ENCODE peak calls at places on chromosomes 7 and 10, in four cellular contexts. T, F, P and E are unnamed samples. For H3K4me1 and H3K27me3, the result is how much of the 10 kb centered on the place peaks cover.

GRCh38 chr10:89792187-89792586 is 90.8 kb downstream of the KIF20B start:
- DNase-seq in T (no peak), P (no peak), F (no peak), E (no peak)

GRCh38 chr7:36977878-36978277 is 253.6 kb upstream of the AOAH start:
- DNase-seq in T (no peak), P (no peak), F (no peak), E (no peak)

GRCh38 chr10:61765176-61766087 is 102.7 kb downstream of the CABCOCO1 start:
- DNase-seq in F (no peak), T (no peak), P (peak), E (no peak)

GRCh38 chr7:46850563-46851325 is 731.2 kb downstream of the TNS3 start:
- DNase-seq in P (no peak), T (no peak), F (no peak), E (no peak)

GRCh38 chr10:91604936-91605534 is 27.8 kb downstream of the PPP1R3C start:
- DNase-seq in F (no peak), P (no peak), T (no peak), E (no peak)

GRCh38 chr7:37376386-37376785 is 72.3 kb downstream of the ELMO1 start:
- DNase-seq in P (no peak), F (no peak), T (no peak), E (no peak)

GRCh38 chr7:157488326-157488725 is 151.5 kb downstream of the DNAJB6 start:
- DNase-seq in F (no peak), T (no peak), P (no peak), E (no peak)

GRCh38 chr7:150978136-150978789 is at the start of gene KCNH2:
- DNase-seq in F (no peak), T (no peak), P (peak), E (no peak)

GRCh38 chr10:127402596-127403409 is 146.3 kb upstream of the NPS start:
- DNase-seq in T (no peak), P (no peak), F (no peak), E (no peak)

GRCh38 chr10:78359641-78360091 is 326.0 kb downstream of the RPS24 start:
- DNase-seq in P (no peak), T (no peak), F (no peak), E (no peak)

GRCh38 chr7:121302214-121302745 is 26.5 kb upstream of the WNT16 start:
- DNase-seq in T (no peak), P (no peak), F (no peak), E (no peak)

GRCh38 chr10:17649836-17650235 is 5.9 kb downstream of the STAM start:
- DNase-seq in F (no peak), T (no peak), P (no peak), E (no peak)

GRCh38 chr7:98286093-98286525 is 4.6 kb downstream of the BRI3 start:
- DNase-seq in P (no peak), F (peak), T (peak), E (peak)

GRCh38 chr10:34854147-34854601 is 39.1 kb upstream of the PARD3 start:
- DNase-seq in P (no peak), F (no peak), T (no peak), E (no peak)

GRCh38 chr10:21519981-21520436 is 5.5 kb downstream of the SKIDA1 start:
- DNase-seq in P (no peak), T (no peak), F (no peak), E (no peak)
- H3K4me1 ChIP-seq in P (under half), T (under half), F (under half), E (under half)

DNA sequence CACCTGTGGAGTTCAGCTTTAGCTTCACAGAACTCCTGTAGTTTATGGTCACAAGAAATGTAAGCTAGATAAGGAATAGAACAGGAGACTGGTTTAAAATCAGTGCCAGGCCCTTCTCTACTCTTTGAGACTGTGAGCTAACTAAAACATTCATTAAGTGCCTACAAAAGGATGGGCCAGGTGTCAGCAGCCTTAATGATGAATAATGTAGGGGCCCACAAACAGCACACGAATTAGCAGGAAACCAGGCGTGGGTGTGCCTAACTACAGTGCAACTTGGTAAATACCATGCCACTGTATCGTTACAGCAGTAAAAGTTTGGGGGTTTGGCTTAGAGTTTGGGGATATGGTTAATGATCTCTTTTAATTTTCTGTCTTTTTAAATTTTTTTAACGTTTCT is 6.1 kb upstream of the ABLIM1 start:
- DNase-seq in P (no peak), F (no peak), T (no peak), E (no peak)
- H3K27ac ChIP-seq in P (no peak), F (no peak), T (peak), E (no peak)

GRCh38 chr7:32066441-32066840 is 3.8 kb downstream of the PDE1C start:
- DNase-seq in P (no peak), F (no peak), T (no peak), E (no peak)
- H3K27me3 ChIP-seq in P (under half), F (under half), T (under half), E (under half)

GRCh38 chr7:75889826-75890225 is 11.0 kb downstream of the RHBDD2 start:
- DNase-seq in F (no peak), P (no peak), T (no peak), E (no peak)

GRCh38 chr7:75888464-75889222 is 9.8 kb downstream of the RHBDD2 start:
- DNase-seq in T (peak), F (no peak), P (no peak), E (peak)

GRCh38 chr7:75892634-75893272 is 13.9 kb downstream of the RHBDD2 start:
- DNase-seq in P (no peak), T (no peak), F (no peak), E (peak)

GRCh38 chr7:75889223-75889825 is 10.5 kb downstream of the RHBDD2 start:
- DNase-seq in F (no peak), T (no peak), P (no peak), E (no peak)

GRCh38 chr7:75891815-75892411 is 13.1 kb downstream of the RHBDD2 start:
- DNase-seq in F (no peak), P (no peak), T (no peak), E (no peak)
- H3K4me1 ChIP-seq in F (under half), P (under half), T (under half), E (under half)

GRCh38 chr10:69051303-69051702 is 36.6 kb upstream of the SRGN start:
- DNase-seq in F (no peak), T (peak), P (no peak), E (peak)
- H3K27ac ChIP-seq in F (no peak), T (no peak), P (no peak), E (no peak)

DNA sequence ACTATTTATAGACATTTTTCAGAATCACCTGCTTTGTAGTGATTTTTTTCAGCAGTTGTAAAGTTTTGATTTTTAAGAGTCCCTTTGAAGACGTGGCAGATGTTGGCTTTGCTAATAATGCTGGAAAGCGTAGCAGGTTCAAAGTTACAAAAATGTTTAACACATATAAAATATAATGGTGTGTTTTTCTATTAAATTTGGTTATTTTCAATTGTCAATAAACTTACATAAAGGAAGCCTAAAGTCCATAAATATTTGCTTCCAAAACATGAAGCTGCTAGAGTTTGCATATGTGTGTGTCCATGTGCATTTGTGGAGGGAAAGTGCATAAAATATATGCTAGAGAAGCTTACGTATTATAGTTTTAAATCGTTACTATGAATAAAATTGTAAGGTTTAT is 3.7 kb downstream of the MEOX2 start:
- DNase-seq in T (no peak), F (no peak), P (no peak), E (no peak)
- H3K27me3 ChIP-seq in T (under half), F (under half), P (under half), E (under half)

GRCh38 chr7:32117837-32118236 is 47.6 kb upstream of the PDE1C start:
- DNase-seq in P (no peak), T (no peak), F (no peak), E (no peak)
- H3K4me1 ChIP-seq in P (under half), T (under half), F (under half), E (under half)

GRCh38 chr7:30201161-30201666 is 66.4 kb downstream of the MTURN start:
- DNase-seq in P (no peak), F (no peak), T (no peak), E (no peak)
- H3K27ac ChIP-seq in P (no peak), F (no peak), T (no peak), E (no peak)

GRCh38 chr7:152922318-152923081 is 162.9 kb downstream of the ACTR3B start:
- DNase-seq in F (no peak), T (no peak), P (no peak), E (no peak)
- H3K27me3 ChIP-seq in F (under half), T (under half), P (under half), E (under half)

GRCh38 chr10:4130685-4131084 is 345.7 kb upstream of the KLF6 start:
- DNase-seq in F (no peak), P (peak), T (no peak), E (no peak)
- H3K4me1 ChIP-seq in F (under half), P (under half), T (under half), E (under half)